ENCODE peak calls at places on chromosomes 7 and 10, in four cellular contexts. B is IMR-90, I is H9, X is H1. P is an unnamed sample.

GRCh38 chr7:82105463-82105862 is 335.6 kb upstream of the HGF start:
- DNase-seq in B (peak; percentile 91), I (no peak), X (no peak), P (peak; percentile 51)

GRCh38 chr10:75754096-75754495 is 322.7 kb downstream of the LRMDA start:
- DNase-seq in B (no peak), I (no peak), X (no peak), P (no peak)

GRCh38 chr10:4672199-4672598 is 153.8 kb upstream of the AKR1E2 start:
- DNase-seq in B (no peak), I (no peak), X (no peak), P (no peak)

GRCh38 chr7:101420436-101420835 is 57.8 kb downstream of the COL26A1 start:
- DNase-seq in B (no peak), I (peak; percentile 95), X (no peak), P (peak; percentile 80)

GRCh38 chr7:31858051-31858450 is 171.0 kb downstream of the PPP1R17 start:
- DNase-seq in B (peak; percentile 29), I (no peak), X (no peak), P (no peak)

GRCh38 chr10:77913090-77913489 is 13.5 kb downstream of the DLG5 start:
- DNase-seq in B (no peak), I (no peak), X (no peak), P (no peak)

GRCh38 chr7:106196460-106197021 is 84.4 kb upstream of the SYPL1 start:
- DNase-seq in B (no peak), I (no peak), X (no peak), P (no peak)

GRCh38 chr10:129949411-129950335 is 14.4 kb downstream of the EBF3 start:
- DNase-seq in B (peak; percentile 26), I (peak; percentile 75), X (no peak), P (peak; percentile 70)

GRCh38 chr7:111438369-111439289 is 123.7 kb downstream of the IMMP2L start:
- DNase-seq in B (peak; percentile 84), I (no peak), X (no peak), P (peak; percentile 1)

GRCh38 chr7:108072116-108072515 is 58.0 kb downstream of the LAMB4 start:
- DNase-seq in B (no peak), I (no peak), X (no peak), P (no peak)

GRCh38 chr7:108063520-108063933 is 60.6 kb upstream of the LAMB1 start:
- DNase-seq in B (no peak), I (no peak), X (no peak), P (no peak)

GRCh38 chr7:108071551-108071950 is 58.6 kb downstream of the LAMB4 start:
- DNase-seq in B (no peak), I (no peak), X (no peak), P (no peak)

GRCh38 chr7:108066486-108066885 is 63.5 kb upstream of the LAMB1 start:
- DNase-seq in B (no peak), I (no peak), X (no peak), P (no peak)

DNA sequence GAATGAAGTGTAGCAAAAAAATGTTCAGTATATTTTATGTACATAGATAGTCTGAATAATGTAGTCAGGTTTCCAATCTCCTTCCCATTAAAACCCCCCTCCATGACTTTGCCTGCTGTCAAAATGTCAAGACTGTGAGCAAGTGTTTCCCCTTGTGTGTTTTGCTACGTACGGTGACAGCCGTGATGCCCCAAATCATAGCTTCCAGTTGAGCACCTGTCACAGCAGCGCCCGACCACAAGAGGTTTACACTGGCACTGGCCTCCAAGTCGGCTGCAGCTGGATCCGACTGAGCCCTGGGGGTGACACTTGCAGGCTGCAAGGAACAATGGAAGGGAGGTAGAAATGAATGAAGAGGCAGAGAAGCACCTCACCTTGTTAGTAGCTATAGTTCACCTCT is 62.3 kb downstream of the LAMB4 start:
- DNase-seq in B (no peak), I (no peak), X (no peak), P (no peak)
- H4K5ac ChIP-seq in B (no peak overlapping the region), I (no peak overlapping the region), X (no peak overlapping the region), P (no peak overlapping the region)

DNA sequence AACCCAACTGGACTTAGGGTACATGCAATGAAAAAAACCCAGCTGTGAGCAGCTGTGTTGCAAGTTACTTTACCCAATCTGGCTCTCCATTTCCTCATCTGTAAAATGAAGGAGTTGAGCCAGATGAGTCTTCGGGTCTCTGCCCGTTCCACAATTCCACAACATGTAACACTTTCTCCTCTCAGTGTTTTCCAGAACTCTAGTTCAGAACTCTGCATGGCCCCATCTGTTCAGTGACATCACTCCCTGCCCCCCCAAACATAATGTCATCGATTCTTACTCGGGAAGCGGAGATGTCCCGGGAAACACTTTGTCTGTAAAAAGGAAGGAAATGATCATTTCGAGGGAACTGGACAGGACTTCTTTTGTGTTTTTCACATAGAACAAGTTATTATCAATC is 2.5 kb downstream of the SH3PXD2A start:
- DNase-seq in B (peak; percentile 31), I (no peak), X (no peak), P (no peak)
- H2AK5ac ChIP-seq in B (no peak overlapping the region), I (no peak overlapping the region), X (no peak overlapping the region), P (no peak overlapping the region)

DNA sequence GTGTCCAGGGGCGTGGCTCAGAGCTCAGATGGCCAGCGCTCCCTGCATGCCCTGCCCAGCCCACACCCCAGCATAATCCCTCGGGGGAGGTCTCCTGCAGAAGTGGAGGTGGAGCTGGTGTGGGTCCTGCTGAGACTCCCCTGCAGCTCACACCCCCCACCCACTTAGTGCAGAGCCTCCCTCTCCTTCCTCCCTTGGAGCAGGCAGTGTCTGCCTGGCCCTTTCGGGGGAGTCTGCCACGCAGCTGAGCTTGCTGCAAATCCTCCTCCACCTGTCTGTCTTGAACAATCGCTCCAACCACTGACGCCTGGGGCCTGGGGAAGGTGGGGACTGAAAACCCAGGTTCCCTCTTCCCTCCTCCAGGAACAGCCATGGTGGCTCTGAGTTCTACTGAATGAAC is 219.7 kb upstream of the PPP2R2D start:
- DNase-seq in B (no peak), I (no peak), X (no peak), P (no peak)
- H3K4ac ChIP-seq in B (no peak overlapping the region), I (no peak overlapping the region), X (no peak overlapping the region), P (no peak overlapping the region)

DNA sequence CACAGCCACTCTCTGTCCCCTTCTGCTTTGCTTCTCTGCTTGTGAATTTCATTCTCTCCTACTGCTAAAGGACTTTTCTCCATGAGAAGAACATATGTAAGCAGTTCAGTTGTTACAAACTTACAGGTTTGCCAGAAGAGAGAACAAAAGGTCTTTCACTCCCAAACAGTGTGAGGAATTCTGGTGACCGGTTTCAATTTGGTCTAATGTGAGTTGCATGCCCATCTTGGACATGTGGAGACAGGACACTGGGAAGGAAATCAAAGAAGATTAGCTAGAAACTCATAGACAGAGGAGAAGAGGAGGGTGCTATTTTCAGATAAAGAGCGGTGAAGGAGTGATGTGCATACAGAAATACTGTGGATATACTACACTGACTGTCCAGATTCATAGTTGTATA is 209.5 kb upstream of the INHBA start:
- DNase-seq in B (no peak), I (no peak), X (no peak), P (no peak)
- H4K5ac ChIP-seq in B (peak overlapping the region; percentile 98), I (no peak overlapping the region), X (no peak overlapping the region), P (no peak overlapping the region)

P was measured in mesendoderm.